ENCODE peak calls at places on chromosomes 6 and 20, in six cellular contexts. K is IMR-90, T is neuronal stem cell, B is trophoblast cell, I is H1, P is mesenchymal stem cell. V is an unnamed sample.

GRCh38 chr6:11215773-11216172 is 16.7 kb downstream of the NEDD9 start:
- DNase-seq in K (no peak), T (no peak), B (no peak), I (no peak), P (no peak), V (no peak)

GRCh38 chr20:59165389-59165785 is 1.8 kb downstream of the ZNF831 start:
- DNase-seq in K (no peak), T (no peak), B (no peak), I (no peak), P (no peak), V (no peak)

GRCh38 chr20:17662333-17663039 is 19.6 kb downstream of the RRBP1 start:
- DNase-seq in K (peak), T (no peak), B (no peak), I (no peak), P (peak), V (no peak)

GRCh38 chr20:33647603-33648395 is 14.3 kb upstream of the C20orf144 start:
- DNase-seq in K (peak), T (no peak), B (no peak), I (no peak), P (no peak), V (no peak)

GRCh38 chr20:48682529-48683385 is 145.0 kb downstream of the PREX1 start:
- DNase-seq in K (peak), T (peak), B (no peak), I (no peak), P (peak), V (peak)

GRCh38 chr20:5731753-5732366 is 18.3 kb upstream of the SHLD1 start:
- DNase-seq in K (no peak), T (no peak), B (no peak), I (no peak), P (no peak), V (no peak)

GRCh38 chr6:150891886-150892485 is 26.5 kb downstream of the MTHFD1L start:
- DNase-seq in K (peak), T (peak), B (peak), I (peak), P (peak), V (peak)

GRCh38 chr20:32326507-32326851 is 31.7 kb upstream of the ASXL1 start:
- DNase-seq in K (peak), T (no peak), B (no peak), I (no peak), P (peak), V (no peak)

GRCh38 chr6:106192824-106193223 is 106.7 kb downstream of the PRDM1 start:
- DNase-seq in K (peak), T (no peak), B (no peak), I (no peak), P (peak), V (no peak)

GRCh38 chr20:25356294-25356933 is 34.2 kb downstream of the ABHD12 start:
- DNase-seq in K (no peak), T (no peak), B (no peak), I (peak), P (no peak), V (peak)

GRCh38 chr6:112337209-112337638 is 9.9 kb upstream of the RFPL4B start:
- DNase-seq in K (peak), T (peak), B (peak), I (peak), P (peak), V (peak)

GRCh38 chr20:2755451-2756055 is 44.9 kb downstream of the CPXM1 start:
- DNase-seq in K (no peak), T (no peak), B (no peak), I (no peak), P (no peak), V (no peak)

GRCh38 chr20:2756056-2756611 is 44.3 kb downstream of the CPXM1 start:
- DNase-seq in K (peak), T (peak), B (peak), I (no peak), P (peak), V (peak)

GRCh38 chr20:2759143-2759542 is 41.3 kb downstream of the CPXM1 start:
- DNase-seq in K (no peak), T (no peak), B (no peak), I (no peak), P (no peak), V (no peak)

GRCh38 chr20:2757969-2758368 is 42.5 kb downstream of the CPXM1 start:
- DNase-seq in K (no peak), T (no peak), B (no peak), I (no peak), P (no peak), V (no peak)

DNA sequence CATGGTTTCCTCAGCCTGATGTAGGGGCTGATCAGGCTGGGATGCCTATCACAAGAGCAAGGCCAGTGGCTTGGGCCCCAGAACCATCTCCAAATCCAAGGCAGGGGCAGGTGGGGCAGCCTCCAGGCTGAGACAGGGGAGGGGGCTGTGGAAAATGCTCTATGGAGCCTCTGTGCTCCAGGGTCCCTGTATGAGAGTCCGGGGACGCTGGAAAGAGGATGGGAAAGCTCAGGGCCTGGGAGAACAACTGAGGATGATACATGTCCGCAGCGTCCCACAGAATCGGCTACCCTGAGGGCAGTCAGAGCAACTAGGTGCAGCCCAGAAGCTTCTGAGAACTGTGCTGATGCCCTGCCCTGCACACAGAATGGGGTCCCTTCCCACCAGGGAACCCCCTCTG is 43.4 kb downstream of the CPXM1 start:
- DNase-seq in K (no peak), T (no peak), B (no peak), I (no peak), P (no peak), V (no peak)
- H4K91ac ChIP-seq in K (no peak), T (no peak), B (no peak), I (no peak), P (no peak), V (no peak)

GRCh38 chr6:32109765-32110160 is 625 bp upstream of the TNXB start:
- DNase-seq in K (no peak), T (no peak), B (no peak), I (no peak), P (no peak), V (no peak)

GRCh38 chr6:32109114-32109764 is at the start of gene TNXB:
- DNase-seq in K (no peak), T (no peak), B (no peak), I (no peak), P (no peak), V (no peak)

GRCh38 chr6:32108727-32109113 is 418 bp downstream of the TNXB start:
- DNase-seq in K (no peak), T (no peak), B (no peak), I (no peak), P (no peak), V (no peak)

GRCh38 chr6:32107447-32107846 is 1.7 kb downstream of the TNXB start:
- DNase-seq in K (no peak), T (no peak), B (no peak), I (no peak), P (no peak), V (no peak)

DNA sequence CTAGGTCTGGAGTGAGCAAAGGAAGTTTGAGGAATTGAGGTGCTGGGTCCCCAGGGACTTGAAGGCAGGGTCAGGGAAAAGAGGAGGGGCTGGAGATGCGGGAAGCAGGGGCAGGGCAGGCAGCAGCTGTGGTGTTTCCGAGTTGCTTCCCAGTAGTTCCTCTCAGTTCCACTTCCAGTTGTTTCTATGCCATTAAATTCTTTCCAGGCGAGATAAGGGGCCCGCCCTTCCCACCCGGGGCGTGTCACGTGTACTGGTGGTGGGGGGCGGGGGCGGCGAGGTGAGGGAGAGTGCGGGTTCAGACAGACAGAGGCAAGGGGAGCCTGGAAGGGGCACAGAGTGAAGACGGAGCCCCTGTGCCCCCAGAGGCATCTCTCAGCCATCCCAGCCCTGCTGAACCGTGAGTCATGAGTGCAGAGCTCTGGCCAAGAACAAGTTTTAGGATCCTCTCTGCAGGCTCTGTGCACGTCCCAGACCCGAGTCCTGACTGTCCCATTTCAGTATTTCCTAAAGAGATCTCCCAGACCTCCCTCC is 977 bp downstream of the TNXB start:
- DNase-seq in K (peak), T (no peak), B (no peak), I (no peak), P (peak), V (no peak)
- H3K27ac ChIP-seq in K (peak), T (no peak), B (no peak), I (no peak), P (no peak), V (no peak)

DNA sequence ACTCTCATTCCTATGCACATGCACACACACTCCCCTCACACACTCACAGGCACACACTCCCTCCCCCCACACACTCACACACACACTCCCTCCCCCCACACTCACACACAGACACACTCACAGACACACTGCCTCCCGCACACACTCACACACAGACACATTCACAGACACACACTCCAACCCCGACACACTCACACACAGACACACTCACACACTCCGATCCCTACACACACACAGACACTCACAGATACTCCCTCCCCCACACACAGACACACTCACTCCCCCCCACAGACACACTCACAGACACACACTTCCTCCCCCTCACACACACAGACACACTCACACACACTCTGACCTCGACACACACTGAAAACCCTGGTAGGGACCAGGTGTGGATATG is 176.2 kb downstream of the TFAP2C start:
- DNase-seq in K (no peak), T (no peak), B (no peak), I (no peak), P (no peak), V (no peak)
- H4K91ac ChIP-seq in K (no peak), T (no peak), B (peak), I (peak), P (no peak), V (no peak)

GRCh38 chr20:44151621-44152416 is 35.2 kb downstream of the JPH2 start:
- DNase-seq in K (no peak), T (no peak), B (peak), I (no peak), P (no peak), V (no peak)
- H3K27ac ChIP-seq in K (no peak), T (no peak), B (peak), I (no peak), P (no peak), V (no peak)

DNA sequence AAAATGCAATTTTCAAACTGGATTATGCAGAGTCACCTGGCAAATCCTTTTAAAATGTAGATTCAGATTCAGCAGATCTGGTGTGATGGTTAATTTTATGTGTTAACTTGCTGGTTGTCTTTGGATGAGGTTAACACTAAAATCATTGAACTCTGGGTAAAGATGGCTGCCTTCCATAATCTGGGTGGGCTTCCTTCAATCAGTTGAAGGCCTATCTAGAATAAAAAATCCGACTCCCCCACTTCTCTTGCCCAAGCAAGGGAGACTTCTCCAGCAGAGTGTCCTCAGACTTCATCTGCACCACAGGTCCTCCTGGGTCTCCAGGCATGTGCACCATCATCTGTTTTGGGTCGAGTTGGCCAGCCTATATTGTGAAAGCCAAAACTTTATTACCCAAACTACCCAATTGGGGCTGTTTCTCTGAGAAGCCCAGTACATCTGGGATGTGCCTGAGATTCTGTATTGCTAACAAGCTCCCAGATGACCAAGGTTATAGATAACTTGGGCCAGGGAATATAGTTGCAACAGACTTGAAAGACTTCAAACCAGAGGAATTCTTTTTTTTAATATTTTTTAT is 1.6 kb upstream of the SLC17A5 start:
- DNase-seq in K (no peak), T (no peak), B (no peak), I (no peak), P (no peak), V (no peak)
- H4K91ac ChIP-seq in K (no peak), T (no peak), B (no peak), I (no peak), P (no peak), V (no peak)

DNA sequence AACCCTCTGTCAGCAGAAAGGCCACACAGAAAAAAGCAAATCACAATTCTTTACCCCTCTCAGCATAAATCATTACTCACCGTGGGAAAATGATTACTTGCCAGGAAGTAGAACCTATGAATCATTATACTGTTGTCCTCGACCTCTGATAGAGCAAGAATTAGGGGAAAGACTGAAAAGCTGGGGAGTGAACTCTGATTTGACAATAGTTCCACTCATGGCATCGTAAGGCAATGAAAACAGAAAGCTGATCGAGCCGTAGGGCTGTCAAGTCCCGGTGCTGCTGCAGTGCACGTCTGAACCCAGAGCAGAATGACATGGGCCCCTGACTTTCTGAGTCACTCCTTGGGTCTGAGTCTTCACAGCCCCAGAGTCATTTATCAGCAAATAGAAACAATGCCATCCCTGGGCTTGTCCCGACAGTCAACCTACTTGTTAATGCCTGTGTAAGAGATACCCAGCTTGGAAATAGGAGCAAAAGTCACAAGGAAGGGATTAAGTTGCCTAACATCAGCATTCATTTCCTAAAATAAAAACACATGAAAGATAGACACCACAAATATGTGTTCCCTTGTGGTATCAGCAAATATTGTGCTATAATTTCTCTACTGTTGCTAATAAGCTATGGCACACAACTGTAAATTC is 224.8 kb upstream of the MARCKS start:
- DNase-seq in K (peak), T (peak), B (peak), I (no peak), P (peak), V (no peak)
- H3K27ac ChIP-seq in K (peak), T (no peak), B (no peak), I (no peak), P (peak), V (no peak)

GRCh38 chr6:155528982-155529453 is 73.4 kb upstream of the NOX3 start:
- DNase-seq in K (peak), T (no peak), B (no peak), I (no peak), P (peak), V (no peak)

GRCh38 chr6:155524249-155524651 is 68.6 kb upstream of the NOX3 start:
- DNase-seq in K (peak), T (no peak), B (no peak), I (no peak), P (peak), V (no peak)

GRCh38 chr6:155530219-155530834 is 74.7 kb upstream of the NOX3 start:
- DNase-seq in K (peak), T (no peak), B (no peak), I (no peak), P (peak), V (no peak)

GRCh38 chr6:155527443-155527842 is 71.8 kb upstream of the NOX3 start:
- DNase-seq in K (no peak), T (no peak), B (no peak), I (no peak), P (no peak), V (no peak)

DNA sequence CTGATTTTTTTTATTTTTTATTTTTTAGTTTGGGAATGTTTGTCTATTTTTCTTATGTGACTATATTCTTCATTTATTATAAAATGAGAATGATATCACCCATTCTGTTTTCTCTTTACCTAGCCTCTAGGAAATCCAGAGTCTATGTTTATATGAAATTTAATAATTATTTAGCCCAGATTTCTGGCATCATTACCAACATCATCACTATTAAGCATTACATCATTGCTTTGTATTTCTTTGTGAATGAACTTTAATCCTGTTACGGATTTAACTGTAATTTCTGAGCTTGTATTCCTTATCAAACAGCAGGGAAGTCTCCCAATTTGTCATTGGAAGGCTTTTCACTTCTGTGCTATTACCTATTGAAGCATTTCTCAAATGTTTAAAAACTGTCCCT is 72.7 kb upstream of the NOX3 start:
- DNase-seq in K (no peak), T (no peak), B (no peak), I (no peak), P (peak), V (no peak)
- H4K91ac ChIP-seq in K (no peak), T (no peak), B (no peak), I (no peak), P (no peak), V (no peak)

V was measured in H9.